ENCODE peak calls at places on chromosomes 13 and 19, in seven cellular contexts. H is astrocyte of the spinal cord; J is lung; B is stimulated activated CD4-positive, alpha-beta T cell treated with anti-CD3 and anti-CD28 coated beads, TNF-alpha, amount 100 ng/mL, for 48 hours; W is AG10803; M is cardiac fibroblast; X is AG09309. A is an unnamed sample.

GRCh38 chr13:114108141-114108761 is 24.2 kb downstream of the RASA3 start:
- DNase-seq in W (no peak), B (no peak), H (no peak), M (no peak), J (no peak), X (no peak), A (no peak)

GRCh38 chr13:107851670-107852460 is 363.5 kb downstream of the LIG4 start:
- DNase-seq in H (no peak), M (no peak), J (no peak), B (no peak), X (no peak), W (no peak), A (no peak)

GRCh38 chr13:108226184-108226583 is 8.0 kb downstream of the ABHD13 start:
- DNase-seq in J (no peak), X (no peak), W (no peak), H (no peak), M (peak; percentile 3), B (no peak), A (no peak)

GRCh38 chr13:113499936-113500335 is 9.4 kb upstream of the DCUN1D2 start:
- DNase-seq in M (no peak), X (peak; percentile 16), H (peak; percentile 25), J (no peak), W (peak; percentile 22), B (no peak), A (no peak)

GRCh38 chr13:98749501-98749900 is 3.0 kb downstream of the SLC15A1 start:
- DNase-seq in W (peak; percentile 90), B (no peak), H (peak; percentile 63), J (no peak), M (peak; percentile 59), X (peak; percentile 76), A (no peak)

GRCh38 chr13:39051157-39051556 is 12.9 kb downstream of the NHLRC3 start:
- DNase-seq in J (no peak), B (no peak), M (peak; percentile 67), W (peak; percentile 55), X (peak; percentile 8), H (peak; percentile 59), A (no peak)

GRCh38 chr13:30720470-30720869 is 14.9 kb upstream of the ALOX5AP start:
- DNase-seq in M (no peak), X (no peak), B (no peak), H (no peak), W (peak; percentile 70), J (no peak), A (no peak)

GRCh38 chr19:2856457-2857055 is 10.6 kb upstream of the ZNF556 start:
- DNase-seq in X (no peak), W (no peak), J (no peak), M (no peak), B (no peak), H (no peak), A (no peak)

GRCh38 chr13:30142502-30143211 is 164.7 kb downstream of the KATNAL1 start:
- DNase-seq in M (peak; percentile 88), J (no peak), B (no peak), X (peak; percentile 99), W (peak; percentile 100), H (peak; percentile 98), A (no peak)

GRCh38 chr19:49356382-49356781 is 5.8 kb downstream of the TEAD2 start:
- DNase-seq in J (no peak), M (peak; percentile 26), W (no peak), X (no peak), B (no peak), H (no peak), A (no peak)

GRCh38 chr13:48403151-48403631 is 9.7 kb downstream of the LPAR6 start:
- DNase-seq in H (no peak), B (no peak), J (no peak), M (peak; percentile 52), W (peak; percentile 37), X (no peak), A (no peak)

GRCh38 chr13:74346960-74347359 is 212.8 kb upstream of the KLF12 start:
- DNase-seq in W (no peak), H (no peak), X (no peak), M (no peak), B (no peak), J (no peak), A (no peak)

GRCh38 chr19:5809469-5809868 is 4.6 kb downstream of the NRTN start:
- DNase-seq in J (no peak), H (no peak), B (no peak), W (no peak), X (no peak), M (no peak), A (no peak)

GRCh38 chr13:98324105-98324504 is 147.0 kb upstream of the RNF113B start:
- DNase-seq in J (no peak), X (peak; percentile 55), M (peak; percentile 44), W (peak; percentile 76), B (no peak), H (peak; percentile 75), A (no peak)

GRCh38 chr19:7391218-7391670 is 42.5 kb downstream of the ARHGEF18 start:
- DNase-seq in W (no peak), H (peak; percentile 82), X (no peak), J (no peak), M (peak; percentile 77), B (no peak), A (peak; percentile 31)

GRCh38 chr13:46578590-46578975 is 25.6 kb downstream of the LRCH1 start:
- DNase-seq in M (no peak), W (no peak), J (no peak), X (no peak), H (no peak), B (no peak), A (no peak)

GRCh38 chr19:44635581-44636438 is 7.9 kb upstream of the PVR start:
- DNase-seq in X (no peak), M (peak; percentile 31), H (peak; percentile 58), J (no peak), W (peak; percentile 68), B (no peak), A (no peak)

GRCh38 chr13:46097015-46097414 is 7.8 kb downstream of the CPB2 start:
- DNase-seq in H (no peak), J (no peak), B (no peak), M (no peak), W (no peak), X (no peak), A (no peak)

GRCh38 chr19:35266149-35266903 is 2.4 kb upstream of the USF2 start:
- DNase-seq in H (no peak), J (no peak), M (no peak), W (no peak), X (no peak), B (no peak), A (no peak)

A was measured in stomach.